ENCODE peak calls at places on chromosomes 16 and 17, in eight cellular contexts. F is aorta, L is tibial artery, S is uterus, H is mesendoderm, G is dorsolateral prefrontal cortex, X is PC-3, Y is HL-60. A is an unnamed sample.

GRCh38 chr16:58201163-58201562 is 3.3 kb upstream of the CSNK2A2 start:
- DNase-seq in F (no peak), L (no peak), S (no peak), H (no peak), G (no peak), X (no peak), Y (no peak), A (no peak)

GRCh38 chr16:29858149-29858899 is 4.7 kb downstream of the CDIPT start:
- DNase-seq in F (no peak), L (peak; percentile 82), S (no peak), H (no peak), G (no peak), X (no peak), Y (no peak), A (peak; percentile 73)

GRCh38 chr17:80160536-80160935 is 9.3 kb upstream of the CARD14 start:
- DNase-seq in F (no peak), L (no peak), S (no peak), H (no peak), G (no peak), X (no peak), Y (no peak), A (no peak)

GRCh38 chr16:4426021-4426684 is 485 bp downstream of the DNAJA3 start:
- DNase-seq in F (peak; percentile 79), L (no peak), S (no peak), H (no peak), G (no peak), X (no peak), Y (peak; percentile 38), A (no peak)

GRCh38 chr16:27217256-27217655 is 13.9 kb downstream of the KDM8 start:
- DNase-seq in F (peak; percentile 68), L (no peak), S (no peak), H (peak; percentile 78), G (peak; percentile 50), X (no peak), Y (no peak), A (no peak)

GRCh38 chr17:19800571-19800970 is 52.5 kb upstream of the ALDH3A1 start:
- DNase-seq in F (no peak), L (no peak), S (no peak), H (no peak), G (no peak), X (no peak), Y (no peak), A (no peak)

GRCh38 chr17:70327279-70327678 is 157.9 kb downstream of the KCNJ2 start:
- DNase-seq in F (no peak), L (no peak), S (no peak), H (no peak), G (no peak), X (no peak), Y (no peak), A (no peak)

GRCh38 chr17:12431188-12431587 is 234.5 kb upstream of the MYOCD start:
- DNase-seq in F (no peak), L (no peak), S (no peak), H (no peak), G (no peak), X (no peak), Y (no peak), A (no peak)

GRCh38 chr17:17811381-17812210 is 25.2 kb downstream of the SREBF1 start:
- DNase-seq in F (no peak), L (no peak), S (no peak), H (peak; percentile 87), G (no peak), X (peak; percentile 43), Y (no peak), A (no peak)

GRCh38 chr16:86521236-86522197 is 11.2 kb downstream of the FOXF1 start:
- DNase-seq in F (peak; percentile 31), L (no peak), S (no peak), H (no peak), G (no peak), X (no peak), Y (no peak), A (no peak)

GRCh38 chr16:30983289-30983889 is 1.6 kb upstream of the HSD3B7 start:
- DNase-seq in F (peak; percentile 69), L (no peak), S (no peak), H (no peak), G (no peak), X (no peak), Y (no peak), A (no peak)

GRCh38 chr16:89450537-89450936 is 39.8 kb downstream of the ANKRD11 start:
- DNase-seq in F (no peak), L (no peak), S (no peak), H (no peak), G (no peak), X (no peak), Y (no peak), A (no peak)

GRCh38 chr17:27956601-27957445 is 63.7 kb upstream of the LYRM9 start:
- DNase-seq in F (no peak), L (no peak), S (no peak), H (peak; percentile 89), G (peak; percentile 55), X (no peak), Y (no peak), A (no peak)

GRCh38 chr16:89190150-89190958 is 10.0 kb downstream of the SLC22A31 start:
- DNase-seq in F (peak; percentile 64), L (no peak), S (no peak), H (no peak), G (no peak), X (no peak), Y (no peak), A (no peak)

DNA sequence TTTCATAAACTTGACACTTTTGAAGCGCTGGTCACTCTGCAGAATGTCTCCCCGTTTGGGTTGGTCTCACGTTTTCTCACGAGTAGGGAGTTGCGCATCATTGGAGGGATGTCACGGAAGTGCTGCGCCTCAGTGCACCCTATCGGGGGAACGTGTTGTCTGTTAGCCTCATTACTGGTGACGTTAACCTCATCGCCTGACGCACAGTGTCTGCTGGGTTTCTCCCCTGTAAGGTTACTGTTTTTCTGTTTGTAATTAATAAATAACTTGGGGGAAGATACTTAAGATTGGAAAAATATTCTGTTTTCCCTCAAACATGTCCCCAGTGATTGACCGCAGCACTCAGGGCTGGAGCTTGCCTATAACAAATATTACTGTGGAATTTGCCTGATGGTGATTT is 26.7 kb downstream of the VAC14 start:
- DNase-seq in F (no peak), L (no peak), S (no peak), H (no peak), G (no peak), X (no peak), Y (no peak), A (no peak)
- H3K27ac ChIP-seq in F (no peak overlapping the region), L (no peak overlapping the region), S (no peak overlapping the region), H (no peak overlapping the region), G (no peak overlapping the region), X (no peak overlapping the region), Y (no peak overlapping the region), A (no peak overlapping the region)

DNA sequence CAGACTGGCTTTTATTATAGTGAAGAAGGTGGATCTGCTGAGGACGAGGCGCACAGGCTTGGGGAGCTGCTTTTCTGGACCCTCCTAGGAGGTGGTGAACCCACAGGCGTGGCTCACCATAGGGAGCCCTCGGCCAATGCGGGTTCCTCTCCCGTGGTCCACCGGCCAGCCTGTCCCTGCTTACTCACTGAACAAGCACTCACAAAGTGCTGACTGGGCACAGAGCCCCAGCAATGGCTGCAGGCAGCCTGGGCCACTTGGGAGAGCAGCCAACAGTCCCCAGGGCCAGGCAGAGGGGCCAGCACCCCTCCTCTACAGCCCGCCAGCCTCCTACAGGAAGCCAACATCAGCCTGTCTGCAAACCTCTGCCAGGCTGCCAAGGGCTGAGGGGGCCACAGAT is 19.1 kb upstream of the NCBP3 start:
- DNase-seq in F (peak; percentile 87), L (no peak), S (no peak), H (no peak), G (peak; percentile 64), X (no peak), Y (no peak), A (no peak)
- H3K27ac ChIP-seq in F (no peak overlapping the region), L (peak overlapping the region; percentile 13), S (no peak overlapping the region), H (no peak overlapping the region), G (no peak overlapping the region), X (no peak overlapping the region), Y (no peak overlapping the region), A (no peak overlapping the region)

GRCh38 chr17:77438241-77439204 is 297.8 kb downstream of the SEC14L1 start:
- DNase-seq in F (no peak), L (no peak), S (no peak), H (no peak), G (no peak), X (no peak), Y (peak; percentile 44), A (no peak)
- H3K27ac ChIP-seq in F (no peak overlapping the region), L (no peak overlapping the region), S (peak overlapping the region; percentile 71), H (no peak overlapping the region), G (no peak overlapping the region), X (no peak overlapping the region), Y (peak overlapping the region; percentile 32), A (peak overlapping the region; percentile 88)

DNA sequence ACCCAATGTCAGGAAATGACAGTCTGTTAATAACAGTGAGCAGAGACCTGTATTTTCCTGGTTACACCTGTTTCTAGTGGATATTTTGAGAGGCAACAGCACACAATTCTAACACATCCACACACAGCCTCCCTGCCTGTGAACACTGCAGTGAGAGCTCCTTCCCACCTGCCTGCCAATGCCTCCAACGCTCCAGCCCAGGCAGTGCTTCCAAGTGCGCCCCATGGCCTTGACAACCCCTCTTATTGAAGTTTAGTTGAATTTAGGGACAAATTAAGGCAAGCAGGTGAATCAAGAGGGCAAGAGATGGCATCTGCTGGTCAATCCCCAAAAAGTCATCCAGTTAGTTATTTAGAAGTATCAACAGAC is 4.7 kb upstream of the MXRA7 start:
- DNase-seq in F (no peak), L (peak; percentile 35), S (no peak), H (no peak), G (peak; percentile 12), X (no peak), Y (no peak), A (no peak)
- H3K27ac ChIP-seq in F (no peak overlapping the region), L (peak overlapping the region; percentile 48), S (peak overlapping the region; percentile 26), H (no peak overlapping the region), G (no peak overlapping the region), X (no peak overlapping the region), Y (peak overlapping the region; percentile 76), A (peak overlapping the region; percentile 81)

GRCh38 chr16:75042423-75043174 is 43.8 kb downstream of the ZNRF1 start:
- DNase-seq in F (no peak), L (no peak), S (no peak), H (no peak), G (no peak), X (no peak), Y (no peak), A (no peak)
- H3K27ac ChIP-seq in F (peak overlapping the region; percentile 6), L (peak overlapping the region; percentile 62), S (peak overlapping the region; percentile 82), H (no peak overlapping the region), G (no peak overlapping the region), X (no peak overlapping the region), Y (peak overlapping the region; percentile 47), A (peak overlapping the region; percentile 70)

DNA sequence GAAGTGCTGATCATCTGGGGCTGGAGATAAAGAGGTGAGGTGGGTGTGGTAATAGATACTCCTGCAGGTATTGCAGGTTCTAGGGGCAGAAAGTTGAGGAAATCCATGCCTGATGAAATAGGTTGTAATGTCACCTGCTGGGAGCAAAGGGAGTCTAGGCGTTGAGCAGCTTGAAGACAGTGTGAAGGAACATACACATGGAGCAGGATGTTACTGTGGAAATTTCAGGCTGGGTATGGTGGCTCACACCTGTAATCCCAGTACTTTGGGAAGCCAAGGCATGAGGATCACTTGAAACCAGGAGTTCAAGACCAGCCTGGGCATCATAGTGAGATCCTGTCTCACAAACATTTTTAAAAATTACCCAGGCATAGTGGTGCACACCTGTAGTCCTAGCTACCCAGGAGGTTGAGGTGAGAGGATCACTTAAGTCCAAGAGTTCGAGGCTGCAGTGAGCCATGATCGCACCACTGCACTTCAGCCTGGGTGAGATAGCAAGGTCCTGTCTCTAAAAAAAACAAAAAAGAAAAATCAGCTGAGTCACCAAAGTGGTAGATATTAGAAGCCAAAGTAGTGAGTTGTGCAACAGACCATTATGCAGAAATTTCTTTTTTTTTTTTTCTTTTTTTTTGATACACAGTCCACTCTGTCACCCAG is 9.1 kb upstream of the CRYBA1 start:
- DNase-seq in F (no peak), L (no peak), S (no peak), H (peak; percentile 52), G (no peak), X (no peak), Y (peak; percentile 21), A (no peak)
- H3K27ac ChIP-seq in F (no peak overlapping the region), L (no peak overlapping the region), S (no peak overlapping the region), H (no peak overlapping the region), G (no peak overlapping the region), X (no peak overlapping the region), Y (no peak overlapping the region), A (no peak overlapping the region)

A was measured in stomach.